ENCODE peak calls at places on chromosomes 16 and 17, in four cellular contexts. One of them, this sample, is unnamed.

GRCh38 chr17:17152385-17152784 is 53.7 kb downstream of the PLD6 start:
- DNase-seq in naive thymus-derived CD4-positive, alpha-beta T cell: no peak
- DNase-seq in GM12878: no peak
- DNase-seq in T-helper 2 cell: no peak
- DNase-seq in this sample: no peak

GRCh38 chr17:79741751-79742588 is 11.2 kb downstream of the ENPP7 start:
- DNase-seq in naive thymus-derived CD4-positive, alpha-beta T cell: peak
- DNase-seq in GM12878: no peak
- DNase-seq in T-helper 2 cell: peak
- DNase-seq in this sample: peak

GRCh38 chr17:66354981-66355380 is 52.6 kb downstream of the PRKCA start:
- DNase-seq in T-helper 2 cell: no peak
- DNase-seq in GM12878: no peak
- DNase-seq in naive thymus-derived CD4-positive, alpha-beta T cell: no peak
- DNase-seq in this sample: no peak

GRCh38 chr17:64336760-64337413 is 53.8 kb downstream of the PECAM1 start:
- DNase-seq in GM12878: no peak
- DNase-seq in T-helper 2 cell: no peak
- DNase-seq in naive thymus-derived CD4-positive, alpha-beta T cell: no peak
- DNase-seq in this sample: no peak

GRCh38 chr16:56353054-56353921 is 72.1 kb downstream of the AMFR start:
- DNase-seq in T-helper 2 cell: no peak
- DNase-seq in GM12878: no peak
- DNase-seq in naive thymus-derived CD4-positive, alpha-beta T cell: no peak
- DNase-seq in this sample: no peak

GRCh38 chr16:16150117-16150877 is 73.0 kb downstream of the ABCC6 start:
- DNase-seq in naive thymus-derived CD4-positive, alpha-beta T cell: no peak
- DNase-seq in T-helper 2 cell: no peak
- DNase-seq in GM12878: no peak
- DNase-seq in this sample: no peak

GRCh38 chr16:797120-797420 is 3.5 kb downstream of the GNG13 start:
- DNase-seq in GM12878: no peak
- DNase-seq in naive thymus-derived CD4-positive, alpha-beta T cell: no peak
- DNase-seq in T-helper 2 cell: no peak
- DNase-seq in this sample: no peak

GRCh38 chr17:76727745-76728456 is 1.3 kb downstream of the METTL23 start:
- DNase-seq in T-helper 2 cell: no peak
- DNase-seq in GM12878: peak
- DNase-seq in naive thymus-derived CD4-positive, alpha-beta T cell: no peak
- DNase-seq in this sample: no peak

GRCh38 chr16:8850279-8850885 is 18.4 kb downstream of the CARHSP1 start:
- DNase-seq in T-helper 2 cell: no peak
- DNase-seq in GM12878: no peak
- DNase-seq in naive thymus-derived CD4-positive, alpha-beta T cell: no peak
- DNase-seq in this sample: no peak

GRCh38 chr17:39194985-39195524 is 2.4 kb downstream of the CACNB1 start:
- DNase-seq in GM12878: no peak
- DNase-seq in T-helper 2 cell: no peak
- DNase-seq in naive thymus-derived CD4-positive, alpha-beta T cell: no peak
- DNase-seq in this sample: no peak

GRCh38 chr17:3843935-3844516 is 2.0 kb downstream of the NCBP3 start:
- DNase-seq in GM12878: no peak
- DNase-seq in naive thymus-derived CD4-positive, alpha-beta T cell: peak
- DNase-seq in T-helper 2 cell: no peak
- DNase-seq in this sample: no peak

GRCh38 chr17:19331134-19331533 is 31.4 kb downstream of the B9D1 start:
- DNase-seq in naive thymus-derived CD4-positive, alpha-beta T cell: no peak
- DNase-seq in T-helper 2 cell: no peak
- DNase-seq in GM12878: no peak
- DNase-seq in this sample: no peak

GRCh38 chr17:62611767-62612166 is 15.7 kb upstream of the MRC2 start:
- DNase-seq in GM12878: peak
- DNase-seq in naive thymus-derived CD4-positive, alpha-beta T cell: no peak
- DNase-seq in T-helper 2 cell: no peak
- DNase-seq in this sample: no peak

GRCh38 chr16:4016648-4017047 is 99.6 kb downstream of the ADCY9 start:
- DNase-seq in naive thymus-derived CD4-positive, alpha-beta T cell: no peak
- DNase-seq in GM12878: no peak
- DNase-seq in T-helper 2 cell: peak
- DNase-seq in this sample: no peak

GRCh38 chr16:22222006-22222405 is 15.9 kb downstream of the EEF2K start:
- DNase-seq in T-helper 2 cell: no peak
- DNase-seq in GM12878: no peak
- DNase-seq in naive thymus-derived CD4-positive, alpha-beta T cell: no peak
- DNase-seq in this sample: no peak